ENCODE peak calls at places on chromosomes 4 and X, in six cellular contexts. W is sigmoid colon, J is fibroblast of mammary gland, G is mammary epithelial cell, R is kidney, A is tibial artery. E is an unnamed sample.

GRCh38 chrX:154025230-154025629 is 5.5 kb upstream of the IRAK1 start:
- DNase-seq in W (peak; percentile 58), J (no peak), G (peak; percentile 54), R (no peak), A (no peak), E (no peak)

GRCh38 chrX:56281789-56282188 is 49.6 kb downstream of the KLF8 start:
- DNase-seq in W (no peak), J (peak; percentile 23), G (peak; percentile 5), R (no peak), A (no peak), E (peak; percentile 1)

GRCh38 chrX:34404386-34405070 is 252.6 kb downstream of the TMEM47 start:
- DNase-seq in W (peak; percentile 78), J (peak; percentile 42), G (no peak), R (no peak), A (no peak), E (no peak)

GRCh38 chr4:123116412-123116811 is 194.0 kb upstream of the NUDT6 start:
- DNase-seq in W (no peak), J (no peak), G (peak; percentile 44), R (no peak), A (no peak), E (no peak)

GRCh38 chr4:112840061-112840460 is 203.1 kb downstream of the LARP7 start:
- DNase-seq in W (no peak), J (peak; percentile 47), G (peak; percentile 11), R (no peak), A (no peak), E (peak; percentile 10)

GRCh38 chr4:108988514-108989195 is 225.8 kb upstream of the ETNPPL start:
- DNase-seq in W (no peak), J (no peak), G (no peak), R (no peak), A (no peak), E (no peak)

GRCh38 chr4:89307446-89308160 is at the start of gene GPRIN3:
- DNase-seq in W (peak; percentile 72), J (peak; percentile 6), G (no peak), R (peak; percentile 89), A (peak; percentile 68), E (no peak)

GRCh38 chr4:147340547-147341225 is 140.2 kb upstream of the EDNRA start:
- DNase-seq in W (no peak), J (peak; percentile 75), G (peak; percentile 39), R (no peak), A (no peak), E (no peak)

GRCh38 chrX:69493193-69493592 is 10.9 kb upstream of the NALF2 start:
- DNase-seq in W (no peak), J (peak; percentile 3), G (peak; percentile 20), R (no peak), A (no peak), E (no peak)

GRCh38 chr4:3880595-3881120 is 114.5 kb downstream of the ADRA2C start:
- DNase-seq in W (no peak), J (peak; percentile 45), G (peak; percentile 50), R (peak; percentile 91), A (peak; percentile 84), E (no peak)

GRCh38 chr4:32161382-32161781 is 1441.2 kb downstream of the PCDH7 start:
- DNase-seq in W (no peak), J (peak; percentile 26), G (peak; percentile 59), R (no peak), A (no peak), E (no peak)

GRCh38 chr4:94603170-94603747 is 151.5 kb downstream of the PDLIM5 start:
- DNase-seq in W (no peak), J (peak; percentile 90), G (peak; percentile 20), R (no peak), A (peak; percentile 73), E (peak; percentile 49)

GRCh38 chr4:181582595-181582994 is 660.6 kb upstream of the TENM3 start:
- DNase-seq in W (no peak), J (no peak), G (no peak), R (no peak), A (no peak), E (no peak)

GRCh38 chr4:52172166-52172565 is 121.1 kb downstream of the SPATA18 start:
- DNase-seq in W (no peak), J (peak; percentile 36), G (peak; percentile 9), R (no peak), A (no peak), E (no peak)

GRCh38 chr4:8765631-8766590 is 105.7 kb downstream of the HMX1 start:
- DNase-seq in W (peak; percentile 60), J (no peak), G (no peak), R (peak; percentile 70), A (peak; percentile 53), E (no peak)

GRCh38 chr4:2059034-2059725 is at the start of gene NAT8L:
- DNase-seq in W (no peak), J (no peak), G (no peak), R (peak; percentile 60), A (no peak), E (no peak)

GRCh38 chrX:46703980-46704379 is 54.9 kb downstream of the SLC9A7 start:
- DNase-seq in W (no peak), J (no peak), G (no peak), R (no peak), A (no peak), E (no peak)

GRCh38 chrX:109270580-109271484 is 211.1 kb downstream of the GUCY2F start:
- DNase-seq in W (no peak), J (peak; percentile 12), G (peak; percentile 97), R (peak; percentile 81), A (no peak), E (no peak)

GRCh38 chr4:27779827-27780226 is 919.2 kb downstream of the STIM2 start:
- DNase-seq in W (no peak), J (no peak), G (no peak), R (no peak), A (no peak), E (no peak)

GRCh38 chrX:102154900-102155805 is 624 bp downstream of the BEX5 start:
- DNase-seq in W (no peak), J (no peak), G (no peak), R (peak; percentile 51), A (no peak), E (no peak)

GRCh38 chrX:21757960-21758359 is at the start of gene SMPX:
- DNase-seq in W (no peak), J (no peak), G (no peak), R (no peak), A (no peak), E (no peak)

GRCh38 chr4:130074096-130074495 is 978.1 kb downstream of the C4orf33 start:
- DNase-seq in W (no peak), J (no peak), G (no peak), R (no peak), A (no peak), E (no peak)

GRCh38 chrX:53312946-53313745 is 31.8 kb upstream of the IQSEC2 start:
- DNase-seq in W (peak; percentile 81), J (peak; percentile 68), G (peak; percentile 44), R (peak; percentile 41), A (peak; percentile 70), E (no peak)

GRCh38 chrX:70664726-70665125 is 220.1 kb downstream of the DLG3 start:
- DNase-seq in W (no peak), J (peak; percentile 44), G (peak; percentile 9), R (no peak), A (no peak), E (no peak)

GRCh38 chrX:32408389-32408788 is 803.0 kb downstream of the DMD start:
- DNase-seq in W (no peak), J (peak; percentile 2), G (no peak), R (no peak), A (no peak), E (no peak)

GRCh38 chr4:16695896-16696295 is 202.5 kb downstream of the LDB2 start:
- DNase-seq in W (no peak), J (no peak), G (no peak), R (no peak), A (no peak), E (no peak)

GRCh38 chr4:168795346-168795745 is 214.7 kb downstream of the CBR4 start:
- DNase-seq in W (no peak), J (no peak), G (no peak), R (no peak), A (no peak), E (no peak)

GRCh38 chrX:147228153-147228552 is 413.6 kb upstream of the CXorf51A start:
- DNase-seq in W (no peak), J (no peak), G (no peak), R (no peak), A (no peak), E (no peak)

GRCh38 chr4:17468638-17469221 is 43.2 kb downstream of the QDPR start:
- DNase-seq in W (no peak), J (peak; percentile 69), G (no peak), R (no peak), A (no peak), E (peak; percentile 15)

GRCh38 chr4:168731006-168731636 is 234.3 kb downstream of the PALLD start:
- DNase-seq in W (no peak), J (peak; percentile 59), G (peak; percentile 55), R (no peak), A (no peak), E (no peak)

GRCh38 chr4:138047290-138047689 is 194.9 kb downstream of the SLC7A11 start:
- DNase-seq in W (no peak), J (no peak), G (no peak), R (no peak), A (no peak), E (no peak)

GRCh38 chr4:185020863-185021761 is 2.8 kb downstream of the HELT start:
- DNase-seq in W (no peak), J (no peak), G (peak; percentile 18), R (no peak), A (no peak), E (no peak)
- H3K4me3 ChIP-seq in W (no peak overlapping the region), J (no peak overlapping the region), G (no peak overlapping the region), R (no peak overlapping the region), A (no peak overlapping the region), E (no peak overlapping the region)

GRCh38 chrX:63961964-63962363 is 176.9 kb upstream of the ARHGEF9 start:
- DNase-seq in W (no peak), J (no peak), G (no peak), R (no peak), A (no peak), E (no peak)
- H3K4me3 ChIP-seq in W (no peak overlapping the region), J (no peak overlapping the region), G (no peak overlapping the region), R (no peak overlapping the region), A (no peak overlapping the region), E (no peak overlapping the region)

GRCh38 chrX:17476411-17476810 is 101.4 kb downstream of the NHS start:
- DNase-seq in W (no peak), J (no peak), G (no peak), R (no peak), A (no peak), E (no peak)
- H3K4me3 ChIP-seq in W (no peak overlapping the region), J (no peak overlapping the region), G (no peak overlapping the region), R (no peak overlapping the region), A (no peak overlapping the region), E (no peak overlapping the region)

GRCh38 chr4:57098945-57099344 is 11.2 kb downstream of the IGFBP7 start:
- DNase-seq in W (no peak), J (peak; percentile 89), G (peak; percentile 38), R (no peak), A (no peak), E (peak; percentile 86)

GRCh38 chr4:57099363-57099762 is 10.8 kb downstream of the IGFBP7 start:
- DNase-seq in W (no peak), J (no peak), G (no peak), R (no peak), A (no peak), E (no peak)

GRCh38 chr4:57095956-57096355 is 14.2 kb downstream of the IGFBP7 start:
- DNase-seq in W (no peak), J (no peak), G (no peak), R (no peak), A (no peak), E (no peak)

GRCh38 chr4:57097711-57098110 is 12.5 kb downstream of the IGFBP7 start:
- DNase-seq in W (no peak), J (no peak), G (no peak), R (no peak), A (no peak), E (no peak)

GRCh38 chr4:57098415-57098814 is 11.8 kb downstream of the IGFBP7 start:
- DNase-seq in W (no peak), J (no peak), G (no peak), R (no peak), A (no peak), E (no peak)
- H3K4me3 ChIP-seq in W (no peak overlapping the region), J (no peak overlapping the region), G (no peak overlapping the region), R (no peak overlapping the region), A (no peak overlapping the region), E (no peak overlapping the region)

E was measured in skeletal muscle cell.